ENCODE peak calls at places on chromosome 4, in ten cellular contexts. One of them, this sample, is unnamed.
A peak's percentile ranks its signal among the peaks of the same experiment; 100 is the strongest.

GRCh38 chr4:60744767-60745166 is 455.4 kb upstream of the ADGRL3 start:
- ATAC-seq in CD8-positive, alpha-beta T cell: no peak
- ATAC-seq in foreskin keratinocyte: peak; percentile 56
- ATAC-seq in SK-N-SH treated with all-trans-retinoic acid at 6 μM for 48 hours: peak; percentile 51
- ATAC-seq in gastrocnemius medialis: no peak
- ATAC-seq in left colon: no peak
- ATAC-seq in T-cell: no peak
- ATAC-seq in activated naive CD8-positive, alpha-beta T cell treated with anti-CD3 and anti-CD28 coated beads, Interleukin-2, amount 50 U/mL, for 24 hours: no peak
- ATAC-seq in activated T-cell treated with anti-CD3 and anti-CD28 coated beads, Interleukin-2, amount 50 U/mL, for 72 hours: no peak
- ATAC-seq in CD4-positive, CD25-positive, alpha-beta regulatory T cell: no peak
- ATAC-seq in this sample: no peak

GRCh38 chr4:146029939-146030710 is 91.5 kb upstream of the ZNF827 start:
- ATAC-seq in SK-N-SH treated with all-trans-retinoic acid at 6 μM for 48 hours: no peak
- ATAC-seq in T-cell: no peak
- ATAC-seq in CD8-positive, alpha-beta T cell: peak; percentile 20
- ATAC-seq in foreskin keratinocyte: no peak
- ATAC-seq in activated T-cell treated with anti-CD3 and anti-CD28 coated beads, Interleukin-2, amount 50 U/mL, for 72 hours: peak; percentile 54
- ATAC-seq in left colon: peak; percentile 79
- ATAC-seq in gastrocnemius medialis: no peak
- ATAC-seq in CD4-positive, CD25-positive, alpha-beta regulatory T cell: no peak
- ATAC-seq in activated naive CD8-positive, alpha-beta T cell treated with anti-CD3 and anti-CD28 coated beads, Interleukin-2, amount 50 U/mL, for 24 hours: peak; percentile 40
- ATAC-seq in this sample: peak; percentile 35

GRCh38 chr4:9904976-9905587 is 116.2 kb downstream of the SLC2A9 start:
- ATAC-seq in foreskin keratinocyte: peak; percentile 98
- ATAC-seq in CD8-positive, alpha-beta T cell: no peak
- ATAC-seq in gastrocnemius medialis: no peak
- ATAC-seq in T-cell: no peak
- ATAC-seq in left colon: no peak
- ATAC-seq in CD4-positive, CD25-positive, alpha-beta regulatory T cell: no peak
- ATAC-seq in activated naive CD8-positive, alpha-beta T cell treated with anti-CD3 and anti-CD28 coated beads, Interleukin-2, amount 50 U/mL, for 24 hours: peak; percentile 69
- ATAC-seq in SK-N-SH treated with all-trans-retinoic acid at 6 μM for 48 hours: no peak
- ATAC-seq in activated T-cell treated with anti-CD3 and anti-CD28 coated beads, Interleukin-2, amount 50 U/mL, for 72 hours: peak; percentile 91
- ATAC-seq in this sample: peak; percentile 95

GRCh38 chr4:180380733-180381132 is 1862.5 kb upstream of the TENM3 start:
- ATAC-seq in T-cell: no peak
- ATAC-seq in CD8-positive, alpha-beta T cell: no peak
- ATAC-seq in left colon: no peak
- ATAC-seq in activated T-cell treated with anti-CD3 and anti-CD28 coated beads, Interleukin-2, amount 50 U/mL, for 72 hours: peak; percentile 86
- ATAC-seq in SK-N-SH treated with all-trans-retinoic acid at 6 μM for 48 hours: no peak
- ATAC-seq in CD4-positive, CD25-positive, alpha-beta regulatory T cell: no peak
- ATAC-seq in activated naive CD8-positive, alpha-beta T cell treated with anti-CD3 and anti-CD28 coated beads, Interleukin-2, amount 50 U/mL, for 24 hours: no peak
- ATAC-seq in gastrocnemius medialis: no peak
- ATAC-seq in foreskin keratinocyte: peak; percentile 99
- ATAC-seq in this sample: peak; percentile 58

GRCh38 chr4:13640149-13640671 is 12.7 kb upstream of the BOD1L1 start:
- ATAC-seq in CD8-positive, alpha-beta T cell: no peak
- ATAC-seq in activated naive CD8-positive, alpha-beta T cell treated with anti-CD3 and anti-CD28 coated beads, Interleukin-2, amount 50 U/mL, for 24 hours: no peak
- ATAC-seq in SK-N-SH treated with all-trans-retinoic acid at 6 μM for 48 hours: peak; percentile 84
- ATAC-seq in T-cell: no peak
- ATAC-seq in gastrocnemius medialis: no peak
- ATAC-seq in left colon: no peak
- ATAC-seq in activated T-cell treated with anti-CD3 and anti-CD28 coated beads, Interleukin-2, amount 50 U/mL, for 72 hours: no peak
- ATAC-seq in foreskin keratinocyte: peak; percentile 97
- ATAC-seq in CD4-positive, CD25-positive, alpha-beta regulatory T cell: no peak
- ATAC-seq in this sample: no peak

GRCh38 chr4:8342651-8343050 is 73.1 kb downstream of the HTRA3 start:
- ATAC-seq in CD8-positive, alpha-beta T cell: no peak
- ATAC-seq in activated naive CD8-positive, alpha-beta T cell treated with anti-CD3 and anti-CD28 coated beads, Interleukin-2, amount 50 U/mL, for 24 hours: no peak
- ATAC-seq in activated T-cell treated with anti-CD3 and anti-CD28 coated beads, Interleukin-2, amount 50 U/mL, for 72 hours: no peak
- ATAC-seq in CD4-positive, CD25-positive, alpha-beta regulatory T cell: no peak
- ATAC-seq in T-cell: no peak
- ATAC-seq in gastrocnemius medialis: no peak
- ATAC-seq in left colon: no peak
- ATAC-seq in SK-N-SH treated with all-trans-retinoic acid at 6 μM for 48 hours: peak; percentile 44
- ATAC-seq in foreskin keratinocyte: no peak
- ATAC-seq in this sample: no peak

GRCh38 chr4:159966741-159967140 is 863.9 kb downstream of the RAPGEF2 start:
- ATAC-seq in CD8-positive, alpha-beta T cell: no peak
- ATAC-seq in activated naive CD8-positive, alpha-beta T cell treated with anti-CD3 and anti-CD28 coated beads, Interleukin-2, amount 50 U/mL, for 24 hours: no peak
- ATAC-seq in activated T-cell treated with anti-CD3 and anti-CD28 coated beads, Interleukin-2, amount 50 U/mL, for 72 hours: no peak
- ATAC-seq in CD4-positive, CD25-positive, alpha-beta regulatory T cell: no peak
- ATAC-seq in left colon: no peak
- ATAC-seq in gastrocnemius medialis: no peak
- ATAC-seq in T-cell: no peak
- ATAC-seq in SK-N-SH treated with all-trans-retinoic acid at 6 μM for 48 hours: no peak
- ATAC-seq in foreskin keratinocyte: no peak
- ATAC-seq in this sample: no peak

GRCh38 chr4:58734030-58734673 is 1624.0 kb upstream of the IGFBP7 start:
- ATAC-seq in activated naive CD8-positive, alpha-beta T cell treated with anti-CD3 and anti-CD28 coated beads, Interleukin-2, amount 50 U/mL, for 24 hours: no peak
- ATAC-seq in CD4-positive, CD25-positive, alpha-beta regulatory T cell: no peak
- ATAC-seq in activated T-cell treated with anti-CD3 and anti-CD28 coated beads, Interleukin-2, amount 50 U/mL, for 72 hours: no peak
- ATAC-seq in T-cell: no peak
- ATAC-seq in gastrocnemius medialis: no peak
- ATAC-seq in CD8-positive, alpha-beta T cell: no peak
- ATAC-seq in foreskin keratinocyte: no peak
- ATAC-seq in left colon: no peak
- ATAC-seq in SK-N-SH treated with all-trans-retinoic acid at 6 μM for 48 hours: no peak
- ATAC-seq in this sample: no peak

GRCh38 chr4:88745175-88745574 is 47.5 kb upstream of the NAP1L5 start:
- ATAC-seq in T-cell: no peak
- ATAC-seq in SK-N-SH treated with all-trans-retinoic acid at 6 μM for 48 hours: no peak
- ATAC-seq in activated T-cell treated with anti-CD3 and anti-CD28 coated beads, Interleukin-2, amount 50 U/mL, for 72 hours: no peak
- ATAC-seq in CD4-positive, CD25-positive, alpha-beta regulatory T cell: no peak
- ATAC-seq in foreskin keratinocyte: no peak
- ATAC-seq in CD8-positive, alpha-beta T cell: no peak
- ATAC-seq in left colon: no peak
- ATAC-seq in gastrocnemius medialis: no peak
- ATAC-seq in activated naive CD8-positive, alpha-beta T cell treated with anti-CD3 and anti-CD28 coated beads, Interleukin-2, amount 50 U/mL, for 24 hours: no peak
- ATAC-seq in this sample: no peak

GRCh38 chr4:87092389-87093141 is 127.9 kb downstream of the KLHL8 start:
- ATAC-seq in activated naive CD8-positive, alpha-beta T cell treated with anti-CD3 and anti-CD28 coated beads, Interleukin-2, amount 50 U/mL, for 24 hours: no peak
- ATAC-seq in gastrocnemius medialis: peak; percentile 84
- ATAC-seq in T-cell: no peak
- ATAC-seq in CD4-positive, CD25-positive, alpha-beta regulatory T cell: no peak
- ATAC-seq in left colon: peak; percentile 85
- ATAC-seq in foreskin keratinocyte: peak; percentile 96
- ATAC-seq in SK-N-SH treated with all-trans-retinoic acid at 6 μM for 48 hours: peak; percentile 83
- ATAC-seq in activated T-cell treated with anti-CD3 and anti-CD28 coated beads, Interleukin-2, amount 50 U/mL, for 72 hours: no peak
- ATAC-seq in CD8-positive, alpha-beta T cell: no peak
- ATAC-seq in this sample: peak; percentile 92

GRCh38 chr4:149084128-149084527 is 641.9 kb upstream of the NR3C2 start:
- ATAC-seq in CD4-positive, CD25-positive, alpha-beta regulatory T cell: no peak
- ATAC-seq in T-cell: no peak
- ATAC-seq in activated naive CD8-positive, alpha-beta T cell treated with anti-CD3 and anti-CD28 coated beads, Interleukin-2, amount 50 U/mL, for 24 hours: no peak
- ATAC-seq in left colon: peak; percentile 81
- ATAC-seq in foreskin keratinocyte: no peak
- ATAC-seq in SK-N-SH treated with all-trans-retinoic acid at 6 μM for 48 hours: no peak
- ATAC-seq in gastrocnemius medialis: no peak
- ATAC-seq in activated T-cell treated with anti-CD3 and anti-CD28 coated beads, Interleukin-2, amount 50 U/mL, for 72 hours: no peak
- ATAC-seq in CD8-positive, alpha-beta T cell: no peak
- ATAC-seq in this sample: no peak

GRCh38 chr4:7247946-7248345 is 55.6 kb downstream of the SORCS2 start:
- ATAC-seq in activated T-cell treated with anti-CD3 and anti-CD28 coated beads, Interleukin-2, amount 50 U/mL, for 72 hours: no peak
- ATAC-seq in foreskin keratinocyte: no peak
- ATAC-seq in T-cell: no peak
- ATAC-seq in CD4-positive, CD25-positive, alpha-beta regulatory T cell: no peak
- ATAC-seq in CD8-positive, alpha-beta T cell: no peak
- ATAC-seq in left colon: no peak
- ATAC-seq in activated naive CD8-positive, alpha-beta T cell treated with anti-CD3 and anti-CD28 coated beads, Interleukin-2, amount 50 U/mL, for 24 hours: no peak
- ATAC-seq in SK-N-SH treated with all-trans-retinoic acid at 6 μM for 48 hours: no peak
- ATAC-seq in gastrocnemius medialis: no peak
- ATAC-seq in this sample: no peak

GRCh38 chr4:158914178-158914577 is 145.4 kb downstream of the FNIP2 start:
- ATAC-seq in SK-N-SH treated with all-trans-retinoic acid at 6 μM for 48 hours: peak; percentile 87
- ATAC-seq in foreskin keratinocyte: peak; percentile 94
- ATAC-seq in activated naive CD8-positive, alpha-beta T cell treated with anti-CD3 and anti-CD28 coated beads, Interleukin-2, amount 50 U/mL, for 24 hours: no peak
- ATAC-seq in CD4-positive, CD25-positive, alpha-beta regulatory T cell: no peak
- ATAC-seq in gastrocnemius medialis: peak; percentile 58
- ATAC-seq in T-cell: no peak
- ATAC-seq in left colon: no peak
- ATAC-seq in activated T-cell treated with anti-CD3 and anti-CD28 coated beads, Interleukin-2, amount 50 U/mL, for 72 hours: no peak
- ATAC-seq in CD8-positive, alpha-beta T cell: no peak
- ATAC-seq in this sample: peak; percentile 59

GRCh38 chr4:99507762-99508161 is 3.1 kb upstream of the C4orf17 start:
- ATAC-seq in foreskin keratinocyte: peak; percentile 82
- ATAC-seq in activated naive CD8-positive, alpha-beta T cell treated with anti-CD3 and anti-CD28 coated beads, Interleukin-2, amount 50 U/mL, for 24 hours: peak; percentile 94
- ATAC-seq in gastrocnemius medialis: no peak
- ATAC-seq in SK-N-SH treated with all-trans-retinoic acid at 6 μM for 48 hours: no peak
- ATAC-seq in T-cell: peak; percentile 97
- ATAC-seq in CD8-positive, alpha-beta T cell: peak; percentile 91
- ATAC-seq in left colon: no peak
- ATAC-seq in activated T-cell treated with anti-CD3 and anti-CD28 coated beads, Interleukin-2, amount 50 U/mL, for 72 hours: peak; percentile 96
- ATAC-seq in CD4-positive, CD25-positive, alpha-beta regulatory T cell: peak; percentile 89
- ATAC-seq in this sample: peak; percentile 39

GRCh38 chr4:8710416-8710815 is 117.9 kb downstream of the CPZ start:
- ATAC-seq in activated T-cell treated with anti-CD3 and anti-CD28 coated beads, Interleukin-2, amount 50 U/mL, for 72 hours: no peak
- ATAC-seq in foreskin keratinocyte: no peak
- ATAC-seq in left colon: no peak
- ATAC-seq in gastrocnemius medialis: no peak
- ATAC-seq in SK-N-SH treated with all-trans-retinoic acid at 6 μM for 48 hours: no peak
- ATAC-seq in T-cell: no peak
- ATAC-seq in CD8-positive, alpha-beta T cell: no peak
- ATAC-seq in activated naive CD8-positive, alpha-beta T cell treated with anti-CD3 and anti-CD28 coated beads, Interleukin-2, amount 50 U/mL, for 24 hours: no peak
- ATAC-seq in CD4-positive, CD25-positive, alpha-beta regulatory T cell: no peak
- ATAC-seq in this sample: no peak

GRCh38 chr4:87465739-87466366 is 43.5 kb downstream of the NUDT9 start:
- ATAC-seq in gastrocnemius medialis: no peak
- ATAC-seq in foreskin keratinocyte: no peak
- ATAC-seq in activated T-cell treated with anti-CD3 and anti-CD28 coated beads, Interleukin-2, amount 50 U/mL, for 72 hours: no peak
- ATAC-seq in left colon: peak; percentile 69
- ATAC-seq in CD4-positive, CD25-positive, alpha-beta regulatory T cell: peak; percentile 39
- ATAC-seq in activated naive CD8-positive, alpha-beta T cell treated with anti-CD3 and anti-CD28 coated beads, Interleukin-2, amount 50 U/mL, for 24 hours: no peak
- ATAC-seq in T-cell: no peak
- ATAC-seq in CD8-positive, alpha-beta T cell: peak; percentile 48
- ATAC-seq in SK-N-SH treated with all-trans-retinoic acid at 6 μM for 48 hours: peak; percentile 67
- ATAC-seq in this sample: peak; percentile 42

GRCh38 chr4:80065601-80066000 is 7.4 kb downstream of the ANTXR2 start:
- ATAC-seq in SK-N-SH treated with all-trans-retinoic acid at 6 μM for 48 hours: no peak
- ATAC-seq in activated T-cell treated with anti-CD3 and anti-CD28 coated beads, Interleukin-2, amount 50 U/mL, for 72 hours: no peak
- ATAC-seq in left colon: no peak
- ATAC-seq in activated naive CD8-positive, alpha-beta T cell treated with anti-CD3 and anti-CD28 coated beads, Interleukin-2, amount 50 U/mL, for 24 hours: no peak
- ATAC-seq in foreskin keratinocyte: no peak
- ATAC-seq in CD4-positive, CD25-positive, alpha-beta regulatory T cell: peak; percentile 93
- ATAC-seq in T-cell: no peak
- ATAC-seq in CD8-positive, alpha-beta T cell: no peak
- ATAC-seq in gastrocnemius medialis: no peak
- ATAC-seq in this sample: no peak

GRCh38 chr4:110198472-110199419 is at the start of gene ELOVL6:
- ATAC-seq in SK-N-SH treated with all-trans-retinoic acid at 6 μM for 48 hours: peak; percentile 76
- ATAC-seq in gastrocnemius medialis: peak; percentile 31
- ATAC-seq in left colon: peak; percentile 43
- ATAC-seq in T-cell: peak; percentile 4
- ATAC-seq in activated naive CD8-positive, alpha-beta T cell treated with anti-CD3 and anti-CD28 coated beads, Interleukin-2, amount 50 U/mL, for 24 hours: peak; percentile 5
- ATAC-seq in CD8-positive, alpha-beta T cell: no peak
- ATAC-seq in CD4-positive, CD25-positive, alpha-beta regulatory T cell: no peak
- ATAC-seq in activated T-cell treated with anti-CD3 and anti-CD28 coated beads, Interleukin-2, amount 50 U/mL, for 72 hours: peak; percentile 33
- ATAC-seq in foreskin keratinocyte: peak; percentile 48
- ATAC-seq in this sample: peak; percentile 22

GRCh38 chr4:3791256-3791655 is 25.1 kb downstream of the ADRA2C start:
- ATAC-seq in left colon: no peak
- ATAC-seq in CD4-positive, CD25-positive, alpha-beta regulatory T cell: no peak
- ATAC-seq in activated naive CD8-positive, alpha-beta T cell treated with anti-CD3 and anti-CD28 coated beads, Interleukin-2, amount 50 U/mL, for 24 hours: no peak
- ATAC-seq in gastrocnemius medialis: no peak
- ATAC-seq in CD8-positive, alpha-beta T cell: no peak
- ATAC-seq in foreskin keratinocyte: no peak
- ATAC-seq in activated T-cell treated with anti-CD3 and anti-CD28 coated beads, Interleukin-2, amount 50 U/mL, for 72 hours: no peak
- ATAC-seq in SK-N-SH treated with all-trans-retinoic acid at 6 μM for 48 hours: no peak
- ATAC-seq in T-cell: no peak
- ATAC-seq in this sample: no peak

GRCh38 chr4:156898373-156899117 is 73.1 kb downstream of the PDGFC start:
- ATAC-seq in SK-N-SH treated with all-trans-retinoic acid at 6 μM for 48 hours: no peak
- ATAC-seq in foreskin keratinocyte: peak; percentile 52
- ATAC-seq in CD8-positive, alpha-beta T cell: no peak
- ATAC-seq in gastrocnemius medialis: no peak
- ATAC-seq in activated naive CD8-positive, alpha-beta T cell treated with anti-CD3 and anti-CD28 coated beads, Interleukin-2, amount 50 U/mL, for 24 hours: no peak
- ATAC-seq in T-cell: no peak
- ATAC-seq in activated T-cell treated with anti-CD3 and anti-CD28 coated beads, Interleukin-2, amount 50 U/mL, for 72 hours: no peak
- ATAC-seq in left colon: no peak
- ATAC-seq in CD4-positive, CD25-positive, alpha-beta regulatory T cell: no peak
- ATAC-seq in this sample: no peak

GRCh38 chr4:129162450-129162849 is 66.5 kb downstream of the C4orf33 start:
- ATAC-seq in CD8-positive, alpha-beta T cell: no peak
- ATAC-seq in left colon: no peak
- ATAC-seq in activated T-cell treated with anti-CD3 and anti-CD28 coated beads, Interleukin-2, amount 50 U/mL, for 72 hours: no peak
- ATAC-seq in activated naive CD8-positive, alpha-beta T cell treated with anti-CD3 and anti-CD28 coated beads, Interleukin-2, amount 50 U/mL, for 24 hours: no peak
- ATAC-seq in SK-N-SH treated with all-trans-retinoic acid at 6 μM for 48 hours: no peak
- ATAC-seq in gastrocnemius medialis: no peak
- ATAC-seq in foreskin keratinocyte: no peak
- ATAC-seq in T-cell: no peak
- ATAC-seq in CD4-positive, CD25-positive, alpha-beta regulatory T cell: no peak
- ATAC-seq in this sample: no peak

GRCh38 chr4:137722910-137723309 is 190.6 kb upstream of the PCDH18 start:
- ATAC-seq in SK-N-SH treated with all-trans-retinoic acid at 6 μM for 48 hours: no peak
- ATAC-seq in activated T-cell treated with anti-CD3 and anti-CD28 coated beads, Interleukin-2, amount 50 U/mL, for 72 hours: no peak
- ATAC-seq in T-cell: no peak
- ATAC-seq in activated naive CD8-positive, alpha-beta T cell treated with anti-CD3 and anti-CD28 coated beads, Interleukin-2, amount 50 U/mL, for 24 hours: no peak
- ATAC-seq in left colon: no peak
- ATAC-seq in CD8-positive, alpha-beta T cell: no peak
- ATAC-seq in foreskin keratinocyte: no peak
- ATAC-seq in gastrocnemius medialis: no peak
- ATAC-seq in CD4-positive, CD25-positive, alpha-beta regulatory T cell: no peak
- ATAC-seq in this sample: no peak

GRCh38 chr4:184355111-184355604 is 119.2 kb downstream of the IRF2 start:
- ATAC-seq in gastrocnemius medialis: peak; percentile 35
- ATAC-seq in activated T-cell treated with anti-CD3 and anti-CD28 coated beads, Interleukin-2, amount 50 U/mL, for 72 hours: peak; percentile 56
- ATAC-seq in left colon: peak; percentile 64
- ATAC-seq in activated naive CD8-positive, alpha-beta T cell treated with anti-CD3 and anti-CD28 coated beads, Interleukin-2, amount 50 U/mL, for 24 hours: peak; percentile 26
- ATAC-seq in SK-N-SH treated with all-trans-retinoic acid at 6 μM for 48 hours: peak; percentile 91
- ATAC-seq in T-cell: no peak
- ATAC-seq in foreskin keratinocyte: peak; percentile 47
- ATAC-seq in CD8-positive, alpha-beta T cell: peak; percentile 46
- ATAC-seq in CD4-positive, CD25-positive, alpha-beta regulatory T cell: peak; percentile 46
- ATAC-seq in this sample: peak; percentile 75

GRCh38 chr4:16082038-16082423 is 1.8 kb downstream of the PROM1 start:
- ATAC-seq in activated naive CD8-positive, alpha-beta T cell treated with anti-CD3 and anti-CD28 coated beads, Interleukin-2, amount 50 U/mL, for 24 hours: peak; percentile 55
- ATAC-seq in SK-N-SH treated with all-trans-retinoic acid at 6 μM for 48 hours: no peak
- ATAC-seq in foreskin keratinocyte: no peak
- ATAC-seq in left colon: no peak
- ATAC-seq in T-cell: no peak
- ATAC-seq in CD4-positive, CD25-positive, alpha-beta regulatory T cell: no peak
- ATAC-seq in CD8-positive, alpha-beta T cell: no peak
- ATAC-seq in activated T-cell treated with anti-CD3 and anti-CD28 coated beads, Interleukin-2, amount 50 U/mL, for 72 hours: peak; percentile 65
- ATAC-seq in gastrocnemius medialis: no peak
- ATAC-seq in this sample: no peak

GRCh38 chr4:134072137-134072536 is 129.5 kb downstream of the PABPC4L start:
- ATAC-seq in gastrocnemius medialis: no peak
- ATAC-seq in T-cell: no peak
- ATAC-seq in CD4-positive, CD25-positive, alpha-beta regulatory T cell: no peak
- ATAC-seq in SK-N-SH treated with all-trans-retinoic acid at 6 μM for 48 hours: no peak
- ATAC-seq in left colon: no peak
- ATAC-seq in activated naive CD8-positive, alpha-beta T cell treated with anti-CD3 and anti-CD28 coated beads, Interleukin-2, amount 50 U/mL, for 24 hours: no peak
- ATAC-seq in activated T-cell treated with anti-CD3 and anti-CD28 coated beads, Interleukin-2, amount 50 U/mL, for 72 hours: no peak
- ATAC-seq in foreskin keratinocyte: no peak
- ATAC-seq in CD8-positive, alpha-beta T cell: no peak
- ATAC-seq in this sample: no peak

GRCh38 chr4:185039508-185040273 is 21.4 kb downstream of the HELT start:
- ATAC-seq in activated T-cell treated with anti-CD3 and anti-CD28 coated beads, Interleukin-2, amount 50 U/mL, for 72 hours: peak; percentile 83
- ATAC-seq in foreskin keratinocyte: peak; percentile 81
- ATAC-seq in CD8-positive, alpha-beta T cell: peak; percentile 77
- ATAC-seq in CD4-positive, CD25-positive, alpha-beta regulatory T cell: peak; percentile 44
- ATAC-seq in activated naive CD8-positive, alpha-beta T cell treated with anti-CD3 and anti-CD28 coated beads, Interleukin-2, amount 50 U/mL, for 24 hours: peak; percentile 77
- ATAC-seq in T-cell: peak; percentile 76
- ATAC-seq in gastrocnemius medialis: peak; percentile 95
- ATAC-seq in SK-N-SH treated with all-trans-retinoic acid at 6 μM for 48 hours: peak; percentile 94
- ATAC-seq in left colon: peak; percentile 62
- ATAC-seq in this sample: peak; percentile 67

GRCh38 chr4:22454955-22455354 is 60.9 kb downstream of the ADGRA3 start:
- ATAC-seq in activated T-cell treated with anti-CD3 and anti-CD28 coated beads, Interleukin-2, amount 50 U/mL, for 72 hours: no peak
- ATAC-seq in left colon: peak; percentile 71
- ATAC-seq in SK-N-SH treated with all-trans-retinoic acid at 6 μM for 48 hours: no peak
- ATAC-seq in activated naive CD8-positive, alpha-beta T cell treated with anti-CD3 and anti-CD28 coated beads, Interleukin-2, amount 50 U/mL, for 24 hours: no peak
- ATAC-seq in CD8-positive, alpha-beta T cell: no peak
- ATAC-seq in T-cell: no peak
- ATAC-seq in gastrocnemius medialis: peak; percentile 41
- ATAC-seq in foreskin keratinocyte: no peak
- ATAC-seq in CD4-positive, CD25-positive, alpha-beta regulatory T cell: no peak
- ATAC-seq in this sample: no peak

GRCh38 chr4:118991686-118992085 is 103.0 kb downstream of the SYNPO2 start:
- ATAC-seq in activated T-cell treated with anti-CD3 and anti-CD28 coated beads, Interleukin-2, amount 50 U/mL, for 72 hours: no peak
- ATAC-seq in foreskin keratinocyte: no peak
- ATAC-seq in CD8-positive, alpha-beta T cell: no peak
- ATAC-seq in CD4-positive, CD25-positive, alpha-beta regulatory T cell: no peak
- ATAC-seq in SK-N-SH treated with all-trans-retinoic acid at 6 μM for 48 hours: no peak
- ATAC-seq in gastrocnemius medialis: no peak
- ATAC-seq in left colon: no peak
- ATAC-seq in activated naive CD8-positive, alpha-beta T cell treated with anti-CD3 and anti-CD28 coated beads, Interleukin-2, amount 50 U/mL, for 24 hours: no peak
- ATAC-seq in T-cell: no peak
- ATAC-seq in this sample: no peak

This sample was measured in esophagus mucosa.